ENCODE peak calls at places on chromosomes 12 and 14, in eight cellular contexts. B is cardiac muscle cell, X is heart right ventricle, G is foreskin keratinocyte, Z is endodermal cell, N is stomach, P is astrocyte, Q is PC-9. A is an unnamed sample.

GRCh38 chr12:121214855-121215745 is 5.2 kb downstream of the P2RX4 start:
- DNase-seq in B (no peak), X (no peak), G (peak; percentile 76), Z (no peak), N (peak; percentile 59), P (peak; percentile 88), Q (peak; percentile 94), A (no peak)

GRCh38 chr12:2322554-2323120 is 269.9 kb downstream of the CACNA1C start:
- DNase-seq in B (peak; percentile 69), X (no peak), G (no peak), Z (no peak), N (no peak), P (no peak), Q (no peak), A (no peak)

GRCh38 chr12:92020983-92021664 is 124.5 kb downstream of the BTG1 start:
- DNase-seq in B (no peak), X (no peak), G (no peak), Z (no peak), N (no peak), P (no peak), Q (no peak), A (no peak)

GRCh38 chr14:32720927-32721326 is 217.8 kb upstream of the NPAS3 start:
- DNase-seq in B (no peak), X (no peak), G (peak; percentile 43), Z (no peak), N (no peak), P (peak; percentile 35), Q (no peak), A (no peak)

GRCh38 chr12:16675438-16675837 is 69.5 kb upstream of the LMO3 start:
- DNase-seq in B (no peak), X (no peak), G (no peak), Z (no peak), N (no peak), P (no peak), Q (no peak), A (no peak)

GRCh38 chr12:89708793-89709156 is at the start of gene ATP2B1:
- DNase-seq in B (peak; percentile 93), X (peak; percentile 83), G (peak; percentile 75), Z (peak; percentile 95), N (peak; percentile 92), P (peak; percentile 67), Q (peak; percentile 72), A (peak; percentile 83)

GRCh38 chr14:37546621-37547447 is 48.2 kb downstream of the FOXA1 start:
- DNase-seq in B (peak; percentile 2), X (no peak), G (no peak), Z (peak; percentile 46), N (no peak), P (no peak), Q (peak; percentile 53), A (no peak)

GRCh38 chr14:101198398-101199027 is 295.0 kb upstream of the RTL1 start:
- DNase-seq in B (no peak), X (no peak), G (no peak), Z (peak; percentile 31), N (peak; percentile 21), P (no peak), Q (no peak), A (no peak)

GRCh38 chr12:90543841-90544240 is 411.1 kb downstream of the CCER1 start:
- DNase-seq in B (no peak), X (no peak), G (no peak), Z (no peak), N (no peak), P (peak; percentile 3), Q (no peak), A (no peak)

GRCh38 chr14:99077076-99077843 is 194.7 kb downstream of the BCL11B start:
- DNase-seq in B (no peak), X (no peak), G (peak; percentile 49), Z (no peak), N (no peak), P (peak; percentile 16), Q (no peak), A (no peak)

GRCh38 chr12:113667667-113668356 is 196.1 kb upstream of the LHX5 start:
- DNase-seq in B (no peak), X (no peak), G (no peak), Z (no peak), N (no peak), P (no peak), Q (no peak), A (no peak)

GRCh38 chr12:123941485-123942276 is 30.9 kb downstream of the CCDC92 start:
- DNase-seq in B (no peak), X (no peak), G (no peak), Z (no peak), N (no peak), P (no peak), Q (no peak), A (no peak)

DNA sequence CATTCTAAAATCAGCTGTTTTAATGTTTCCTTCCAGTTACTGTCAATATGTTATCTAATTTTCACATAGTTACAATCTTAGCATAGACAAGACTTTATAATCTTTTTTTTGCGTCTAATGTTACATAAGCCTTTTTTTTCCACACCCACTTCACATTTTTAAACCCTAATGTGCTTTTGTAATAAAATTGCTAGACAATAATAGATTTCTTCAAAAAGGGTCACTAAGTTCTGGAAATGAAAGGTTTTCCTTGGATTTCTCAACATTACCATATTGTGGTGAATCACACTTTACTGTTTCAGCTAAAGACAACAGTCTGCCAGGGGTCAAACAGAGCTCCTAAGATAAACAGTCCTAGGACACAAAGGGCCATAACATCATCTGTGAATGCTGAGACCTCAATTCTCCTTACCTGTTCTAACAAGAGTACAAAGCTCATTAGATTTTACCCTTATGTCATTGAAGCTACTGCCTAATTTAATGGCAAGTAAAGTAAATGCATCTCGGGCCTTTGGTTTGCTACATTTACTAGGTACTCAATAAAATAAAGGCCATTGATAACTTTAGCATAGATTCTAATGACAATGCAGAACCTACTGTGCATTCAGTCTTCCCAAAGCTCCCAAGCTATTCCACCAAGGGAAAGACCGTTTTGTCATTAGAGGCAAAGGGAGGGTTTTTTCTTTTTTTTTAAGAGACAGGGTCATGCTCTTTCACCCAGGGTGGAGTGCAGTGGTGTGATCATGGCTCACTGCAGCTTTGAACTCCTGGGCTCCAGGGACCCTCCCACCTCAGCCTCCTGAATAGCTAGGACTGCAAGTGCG is 111.2 kb upstream of the SLC38A2 start:
- DNase-seq in B (no peak), X (no peak), G (no peak), Z (no peak), N (no peak), P (no peak), Q (no peak), A (no peak)
- H3K4me1 ChIP-seq in B (no peaks in the 10 kb centered on the region), X (peaks cover 33% of the 10 kb centered on the region), G (peaks cover 11% of the 10 kb centered on the region), Z (no peaks in the 10 kb centered on the region), N (no peaks in the 10 kb centered on the region), P (no peaks in the 10 kb centered on the region), Q (peaks cover 15% of the 10 kb centered on the region), A (no peaks in the 10 kb centered on the region)

GRCh38 chr12:25195056-25195971 is at the start of the genes DNAI7 and ETFRF1:
- DNase-seq in B (peak; percentile 99), X (peak; percentile 98), G (peak; percentile 83), Z (peak; percentile 100), N (peak; percentile 99), P (peak; percentile 86), Q (peak; percentile 87), A (peak; percentile 96)
- TF ChIP-seq CTCF in B (no peak), X (no peak), G (no peak), Z (peak; percentile 60), N (no peak), P (no peak), Q (no peak), A (no peak)

DNA sequence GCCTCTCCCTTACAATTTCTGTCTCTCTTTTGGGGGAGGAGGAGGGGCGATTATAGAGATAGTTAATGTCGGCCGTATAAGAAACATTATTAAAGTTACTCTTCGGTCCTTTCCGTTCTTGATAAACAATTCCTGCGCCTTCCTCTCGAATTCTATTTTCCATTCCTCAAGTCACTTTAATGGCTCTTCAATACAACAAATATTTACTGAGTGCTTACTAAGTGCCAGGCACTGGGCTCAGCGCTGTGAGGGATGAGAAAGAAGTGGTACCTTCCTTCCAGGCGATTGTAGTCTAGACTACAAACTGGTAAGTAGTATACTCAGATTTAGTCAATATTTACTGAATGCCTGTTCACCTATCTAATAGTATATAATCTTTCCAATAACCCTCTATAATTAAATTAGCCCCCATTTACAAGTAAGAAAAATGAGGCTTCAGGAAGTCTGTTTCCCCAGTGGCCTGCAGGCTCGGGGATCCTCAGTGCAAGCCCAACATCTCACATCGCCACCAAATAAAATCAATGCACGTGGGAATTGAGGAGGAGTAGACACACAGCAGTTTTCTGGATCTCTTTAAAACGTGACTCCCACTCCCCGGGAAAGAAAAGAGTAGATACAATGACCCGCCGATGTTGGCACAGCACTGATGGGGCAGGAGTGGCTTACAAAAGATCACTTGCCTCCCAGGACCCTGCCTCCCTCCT is 589 bp upstream of the ZNF219 start:
- DNase-seq in B (no peak), X (no peak), G (no peak), Z (peak; percentile 47), N (no peak), P (no peak), Q (no peak), A (no peak)
- H3K4me1 ChIP-seq in B (peaks cover 36% of the 10 kb centered on the region), X (peaks cover 41% of the 10 kb centered on the region), G (peaks cover 35% of the 10 kb centered on the region), Z (peaks cover 16% of the 10 kb centered on the region), N (peaks cover 30% of the 10 kb centered on the region), P (peaks cover 17% of the 10 kb centered on the region), Q (peaks cover 28% of the 10 kb centered on the region), A (peaks cover 24% of the 10 kb centered on the region)

GRCh38 chr14:103296987-103297386 is 37.0 kb upstream of the EIF5 start:
- DNase-seq in B (no peak), X (no peak), G (no peak), Z (peak; percentile 63), N (no peak), P (no peak), Q (no peak), A (no peak)
- TF ChIP-seq CTCF in B (no peak), X (no peak), G (no peak), Z (peak; percentile 66), N (no peak), P (no peak), Q (no peak), A (no peak)

A was measured in CD8-positive, alpha-beta T cell.